ENCODE peak calls at places on chromosomes 5 and 9, in seven cellular contexts. G, K, O, M, W, T and Y are unnamed samples.

GRCh38 chr5:108560581-108560980 is 178.7 kb upstream of the FBXL17 start:
- DNase-seq in G (peak), K (peak), O (no peak), M (peak), W (no peak), T (no peak), Y (peak)

GRCh38 chr5:76294573-76294972 is 108.5 kb upstream of the IQGAP2 start:
- DNase-seq in G (no peak), K (no peak), O (no peak), M (no peak), W (no peak), T (no peak), Y (no peak)

GRCh38 chr5:38598994-38599611 is 42.7 kb upstream of the LIFR start:
- DNase-seq in G (peak), K (no peak), O (peak), M (peak), W (no peak), T (no peak), Y (peak)

GRCh38 chr5:25028994-25029393 is 384.2 kb upstream of the CDH10 start:
- DNase-seq in G (no peak), K (no peak), O (no peak), M (no peak), W (no peak), T (no peak), Y (no peak)

GRCh38 chr9:97633859-97634485 is 351 bp downstream of the NCBP1 start:
- DNase-seq in G (no peak), K (no peak), O (peak), M (no peak), W (no peak), T (peak), Y (no peak)

GRCh38 chr5:88660947-88661869 is 221.8 kb downstream of the MEF2C start:
- DNase-seq in G (no peak), K (peak), O (peak), M (peak), W (peak), T (no peak), Y (no peak)

GRCh38 chr9:1051286-1052118 is 1.3 kb downstream of the DMRT2 start:
- DNase-seq in G (no peak), K (peak), O (peak), M (no peak), W (peak), T (peak), Y (no peak)

GRCh38 chr9:91221332-91221731 is 140.4 kb downstream of the AUH start:
- DNase-seq in G (peak), K (no peak), O (no peak), M (peak), W (no peak), T (no peak), Y (peak)

GRCh38 chr5:73820321-73820720 is 194.3 kb downstream of the ARHGEF28 start:
- DNase-seq in G (no peak), K (no peak), O (no peak), M (no peak), W (no peak), T (peak), Y (no peak)

GRCh38 chr9:19788614-19789271 is at the start of gene SLC24A2:
- DNase-seq in G (no peak), K (no peak), O (no peak), M (no peak), W (peak), T (no peak), Y (no peak)

GRCh38 chr5:157971466-157972324 is 112.8 kb upstream of the CLINT1 start:
- DNase-seq in G (no peak), K (no peak), O (no peak), M (no peak), W (peak), T (no peak), Y (no peak)

GRCh38 chr5:95858661-95859326 is 36.3 kb upstream of the GLRX start:
- DNase-seq in G (peak), K (peak), O (peak), M (peak), W (peak), T (peak), Y (peak)

GRCh38 chr5:114192108-114192507 is 169.8 kb upstream of the KCNN2 start:
- DNase-seq in G (peak), K (no peak), O (no peak), M (no peak), W (no peak), T (no peak), Y (peak)

GRCh38 chr5:154395407-154396106 is 50.2 kb upstream of the SAP30L start:
- DNase-seq in G (no peak), K (peak), O (no peak), M (peak), W (no peak), T (peak), Y (no peak)

GRCh38 chr5:34658023-34658422 is 1.9 kb downstream of the RAI14 start:
- DNase-seq in G (no peak), K (no peak), O (peak), M (peak), W (no peak), T (no peak), Y (no peak)

GRCh38 chr5:154756871-154757646 is 1.9 kb downstream of the LARP1 start:
- DNase-seq in G (no peak), K (peak), O (no peak), M (peak), W (peak), T (peak), Y (no peak)

GRCh38 chr5:158514353-158514960 is 585.3 kb downstream of the EBF1 start:
- DNase-seq in G (peak), K (no peak), O (no peak), M (peak), W (no peak), T (no peak), Y (no peak)

GRCh38 chr9:23291001-23291400 is 535.0 kb downstream of the ELAVL2 start:
- DNase-seq in G (no peak), K (no peak), O (no peak), M (no peak), W (peak), T (no peak), Y (no peak)

GRCh38 chr9:96853711-96854072 is 622 bp downstream of the ZNF782 start:
- DNase-seq in G (no peak), K (no peak), O (no peak), M (no peak), W (no peak), T (peak), Y (no peak)

GRCh38 chr5:17355585-17356346 is 138.3 kb downstream of the BASP1 start:
- DNase-seq in G (peak), K (no peak), O (no peak), M (peak), W (no peak), T (no peak), Y (no peak)

GRCh38 chr5:108415726-108416125 is 33.8 kb upstream of the FBXL17 start:
- DNase-seq in G (no peak), K (no peak), O (no peak), M (no peak), W (no peak), T (no peak), Y (no peak)

GRCh38 chr5:55187370-55187769 is 14.4 kb upstream of the CDC20B start:
- DNase-seq in G (no peak), K (no peak), O (no peak), M (peak), W (peak), T (peak), Y (no peak)

GRCh38 chr5:144333336-144333920 is 162.8 kb downstream of the KCTD16 start:
- DNase-seq in G (no peak), K (no peak), O (no peak), M (no peak), W (no peak), T (no peak), Y (no peak)

GRCh38 chr5:11372191-11372590 is 532.1 kb downstream of the CTNND2 start:
- DNase-seq in G (no peak), K (no peak), O (no peak), M (no peak), W (no peak), T (no peak), Y (no peak)

GRCh38 chr9:89564257-89564878 is 40.4 kb upstream of the GADD45G start:
- DNase-seq in G (no peak), K (no peak), O (no peak), M (peak), W (peak), T (peak), Y (no peak)

GRCh38 chr9:18394847-18395355 is 79.1 kb upstream of the ADAMTSL1 start:
- DNase-seq in G (no peak), K (no peak), O (no peak), M (no peak), W (no peak), T (no peak), Y (no peak)

GRCh38 chr5:159916841-159917761 is 819 bp downstream of the ADRA1B start:
- DNase-seq in G (no peak), K (no peak), O (peak), M (no peak), W (peak), T (no peak), Y (no peak)
- H3K4me3 ChIP-seq in G (peak), K (peak), O (peak), M (peak), W (peak), T (no peak), Y (peak)

GRCh38 chr9:120892748-120893584 is 16.0 kb upstream of the PHF19 start:
- DNase-seq in G (no peak), K (no peak), O (no peak), M (peak), W (no peak), T (peak), Y (peak)
- H3K4me3 ChIP-seq in G (no peak), K (no peak), O (no peak), M (no peak), W (no peak), T (no peak), Y (no peak)

GRCh38 chr5:71589903-71590302 is 2.8 kb downstream of the MCCC2 start:
- DNase-seq in G (no peak), K (no peak), O (no peak), M (no peak), W (no peak), T (no peak), Y (no peak)

GRCh38 chr5:71587709-71588532 is 781 bp downstream of the MCCC2 start:
- DNase-seq in G (no peak), K (no peak), O (no peak), M (peak), W (peak), T (no peak), Y (no peak)

GRCh38 chr5:71586941-71587708 is at the start of gene MCCC2:
- DNase-seq in G (peak), K (peak), O (peak), M (peak), W (peak), T (peak), Y (peak)

GRCh38 chr5:71586052-71586940 is 844 bp upstream of the MCCC2 start:
- DNase-seq in G (no peak), K (no peak), O (no peak), M (peak), W (no peak), T (no peak), Y (no peak)

GRCh38 chr5:71588533-71588885 is 1.4 kb downstream of the MCCC2 start:
- DNase-seq in G (no peak), K (no peak), O (no peak), M (no peak), W (no peak), T (no peak), Y (no peak)
- H3K4me3 ChIP-seq in G (no peak), K (peak), O (no peak), M (no peak), W (no peak), T (no peak), Y (no peak)

DNA sequence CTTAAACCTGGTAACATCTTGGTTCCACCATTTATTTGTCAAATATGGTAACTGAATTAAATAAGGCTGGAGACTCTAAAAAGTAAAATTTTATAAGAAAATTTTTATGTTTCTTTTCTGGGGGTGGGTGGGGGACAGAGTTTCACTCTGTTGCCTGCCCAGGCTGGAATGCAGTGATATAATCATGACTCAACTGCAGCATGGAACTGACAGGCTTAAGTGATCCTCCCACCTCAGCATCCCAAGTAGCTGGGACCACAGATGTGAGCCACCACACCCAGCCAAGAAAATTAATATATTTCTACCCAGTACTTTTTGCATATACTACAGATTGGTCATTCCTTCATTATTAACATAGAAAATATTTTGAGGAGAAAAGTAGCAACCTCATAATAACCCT is 216.9 kb downstream of the DEPDC1B start:
- DNase-seq in G (no peak), K (no peak), O (no peak), M (no peak), W (no peak), T (no peak), Y (no peak)
- H3K4me3 ChIP-seq in G (no peak), K (no peak), O (no peak), M (no peak), W (no peak), T (no peak), Y (no peak)

DNA sequence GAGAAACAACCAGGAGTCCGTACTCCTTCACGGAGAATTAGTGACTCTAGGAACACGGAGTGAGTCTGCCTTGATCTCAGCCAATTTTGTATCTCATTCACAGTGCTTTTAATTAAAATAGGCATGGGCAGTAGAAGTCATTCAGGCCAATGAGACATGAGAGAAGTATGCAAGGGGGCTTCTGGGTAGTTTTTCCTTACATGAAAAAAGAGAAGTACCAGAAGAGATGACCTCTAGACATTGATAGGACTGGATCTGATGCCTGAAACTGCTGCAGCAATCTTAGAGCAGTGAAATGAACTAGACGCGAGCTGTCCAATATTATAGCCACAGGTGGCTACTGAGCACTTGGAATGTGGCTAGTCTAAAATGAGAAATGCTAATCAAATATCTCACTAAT is 187.7 kb upstream of the TLE4 start:
- DNase-seq in G (no peak), K (no peak), O (no peak), M (no peak), W (no peak), T (no peak), Y (no peak)
- H3K4me3 ChIP-seq in G (no peak), K (no peak), O (no peak), M (no peak), W (no peak), T (no peak), Y (no peak)

DNA sequence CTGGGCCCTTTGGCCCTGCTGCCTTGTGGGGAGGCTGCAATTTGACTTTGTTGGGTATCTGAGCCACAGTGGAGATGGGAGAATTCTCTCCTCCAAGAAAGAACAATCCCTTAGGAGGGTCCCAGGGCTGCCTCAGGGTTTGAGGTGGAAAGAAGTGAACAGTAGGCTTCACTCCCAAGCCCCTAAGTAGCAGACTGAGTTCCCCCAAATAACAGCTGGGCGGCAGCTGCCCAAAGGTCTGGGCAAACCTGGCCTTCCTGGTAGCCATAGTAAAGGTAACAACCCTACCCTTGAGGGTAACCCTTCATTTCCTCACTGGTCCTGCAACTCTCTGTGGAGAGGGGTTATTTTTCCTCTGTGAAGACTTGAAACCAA is 746 bp downstream of the RGS3 start:
- DNase-seq in G (no peak), K (no peak), O (no peak), M (no peak), W (no peak), T (no peak), Y (no peak)
- H3K4me3 ChIP-seq in G (no peak), K (no peak), O (peak), M (no peak), W (peak), T (peak), Y (no peak)

DNA sequence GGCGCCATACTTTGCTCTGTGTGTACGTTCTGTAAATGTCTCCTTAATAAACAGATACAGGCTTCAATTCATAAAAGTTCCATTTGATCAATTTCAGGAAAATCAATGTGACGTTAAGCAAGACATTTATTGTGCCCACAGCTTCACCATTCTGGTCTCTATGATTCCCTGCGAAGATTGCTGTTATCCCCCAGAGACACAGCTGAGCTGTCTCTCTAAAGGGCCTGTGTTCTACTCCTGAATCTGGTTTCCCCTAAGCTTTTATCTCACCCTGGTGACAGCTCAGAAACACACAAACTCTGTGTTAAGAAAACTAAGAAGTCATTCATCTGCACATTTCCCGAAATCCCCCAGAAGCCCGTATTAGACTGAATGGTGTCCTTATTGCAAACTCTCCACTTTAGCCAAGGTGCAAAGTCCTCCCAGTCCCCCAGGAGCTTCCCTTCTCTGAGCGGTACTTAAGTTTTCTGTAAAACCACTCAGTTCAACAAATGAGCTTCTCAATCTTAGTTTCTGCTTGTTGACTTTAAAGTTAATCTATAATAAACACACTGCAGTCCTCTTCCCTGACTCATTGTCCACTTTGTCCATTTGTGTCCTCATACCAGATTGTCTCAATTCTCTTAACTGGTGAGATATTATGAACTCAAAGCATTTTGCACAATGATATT is 1.4 kb upstream of the C5orf15 start:
- DNase-seq in G (no peak), K (no peak), O (peak), M (no peak), W (no peak), T (no peak), Y (no peak)
- H3K4me3 ChIP-seq in G (no peak), K (peak), O (peak), M (no peak), W (no peak), T (no peak), Y (no peak)

GRCh38 chr5:5799826-5800225 is 377.3 kb downstream of the ICE1 start:
- DNase-seq in G (no peak), K (no peak), O (no peak), M (no peak), W (no peak), T (no peak), Y (no peak)

GRCh38 chr5:5795074-5795779 is 372.8 kb downstream of the ICE1 start:
- DNase-seq in G (no peak), K (peak), O (no peak), M (no peak), W (no peak), T (no peak), Y (no peak)

GRCh38 chr5:5799229-5799628 is 376.8 kb downstream of the ICE1 start:
- DNase-seq in G (no peak), K (no peak), O (no peak), M (no peak), W (no peak), T (no peak), Y (no peak)

GRCh38 chr5:5800801-5801761 is 378.6 kb downstream of the ICE1 start:
- DNase-seq in G (no peak), K (no peak), O (no peak), M (no peak), W (no peak), T (no peak), Y (no peak)

GRCh38 chr5:5798041-5798827 is 375.8 kb downstream of the ICE1 start:
- DNase-seq in G (no peak), K (no peak), O (no peak), M (no peak), W (no peak), T (no peak), Y (no peak)
- H3K4me3 ChIP-seq in G (no peak), K (no peak), O (no peak), M (no peak), W (no peak), T (no peak), Y (no peak)

DNA sequence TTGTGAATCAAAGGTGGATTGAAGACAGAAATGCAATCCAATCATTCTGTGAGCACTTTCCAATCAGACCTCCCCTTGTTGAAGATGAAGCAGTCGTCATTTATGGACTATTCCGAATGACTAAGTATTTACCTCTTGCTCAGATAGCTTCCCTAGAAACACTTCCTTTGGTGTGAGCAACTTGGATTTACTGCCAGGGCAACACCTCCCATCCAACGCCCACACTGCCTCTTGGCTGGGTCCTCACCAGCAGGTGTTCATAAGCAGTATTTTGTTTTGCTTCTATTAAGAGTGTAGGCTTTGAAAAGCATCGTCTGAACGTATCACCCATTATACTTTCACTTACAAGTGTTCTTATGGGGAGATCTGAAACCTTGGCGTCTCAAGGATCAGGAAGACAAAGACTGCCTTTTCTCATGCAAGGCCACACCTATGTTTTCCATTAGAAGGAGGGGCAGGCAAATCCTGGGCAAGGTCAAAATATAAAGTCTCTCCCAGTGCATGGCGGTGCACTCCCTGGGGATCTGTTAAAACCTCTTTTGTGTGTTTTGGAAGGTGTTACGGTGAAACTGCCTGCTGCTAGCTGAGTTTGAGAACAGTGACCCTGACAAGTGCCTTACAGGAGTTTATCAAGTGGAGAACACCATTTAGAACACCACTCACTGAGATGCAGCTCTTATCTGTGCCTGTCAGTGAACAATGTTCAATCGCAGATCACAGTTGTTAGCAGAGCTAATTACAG is 10.6 kb upstream of the MARCHF3 start:
- DNase-seq in G (no peak), K (no peak), O (no peak), M (peak), W (no peak), T (peak), Y (no peak)
- H3K4me3 ChIP-seq in G (no peak), K (no peak), O (no peak), M (no peak), W (no peak), T (no peak), Y (no peak)